ENCODE peak calls at places on chromosomes 3 and 15, in eight cellular contexts. M is IMR-90, U is C1 segment of cervical spinal cord, V is hepatocyte, Y is NCI-H1436, D is activated T-helper 1 cell treated with Interleukin-2 at 50 U/mL for 16 hours, R is brain microvascular endothelial cell, E is memory B cell. A is an unnamed sample.

GRCh38 chr3:107217161-107217560 is 160.1 kb upstream of the CCDC54 start:
- DNase-seq in M (peak), U (no peak), V (no peak), Y (no peak), D (no peak), R (peak), E (no peak), A (no peak)

GRCh38 chr3:4532535-4533112 is 39.5 kb downstream of the ITPR1 start:
- DNase-seq in M (no peak), U (no peak), V (no peak), Y (no peak), D (no peak), R (no peak), E (no peak), A (no peak)

GRCh38 chr15:35622641-35623340 is 76.8 kb upstream of the DPH6 start:
- DNase-seq in M (no peak), U (no peak), V (no peak), Y (no peak), D (no peak), R (no peak), E (no peak), A (no peak)

GRCh38 chr3:196499807-196500524 is 3.6 kb downstream of the RNF168 start:
- DNase-seq in M (no peak), U (no peak), V (no peak), Y (no peak), D (no peak), R (no peak), E (no peak), A (no peak)

GRCh38 chr15:74203914-74204431 is 1.4 kb upstream of the STRA6 start:
- DNase-seq in M (peak), U (no peak), V (peak), Y (peak), D (no peak), R (peak), E (no peak), A (no peak)

GRCh38 chr3:187808466-187809291 is 63.4 kb upstream of the BCL6 start:
- DNase-seq in M (no peak), U (no peak), V (peak), Y (no peak), D (no peak), R (no peak), E (no peak), A (no peak)

GRCh38 chr3:9955067-9955502 is 2.9 kb upstream of the PRRT3 start:
- DNase-seq in M (peak), U (no peak), V (no peak), Y (no peak), D (no peak), R (no peak), E (no peak), A (no peak)

GRCh38 chr3:191120447-191121304 is 78.4 kb upstream of the OSTN start:
- DNase-seq in M (no peak), U (no peak), V (no peak), Y (no peak), D (no peak), R (no peak), E (no peak), A (no peak)

GRCh38 chr3:4884901-4885300 is 94.3 kb upstream of the BHLHE40 start:
- DNase-seq in M (no peak), U (no peak), V (no peak), Y (no peak), D (no peak), R (no peak), E (no peak), A (no peak)

GRCh38 chr3:14057701-14058100 is 67.0 kb downstream of the CHCHD4 start:
- DNase-seq in M (no peak), U (no peak), V (no peak), Y (no peak), D (no peak), R (no peak), E (no peak), A (no peak)

GRCh38 chr15:48800245-48800644 is 10.6 kb downstream of the CEP152 start:
- DNase-seq in M (no peak), U (no peak), V (no peak), Y (no peak), D (no peak), R (no peak), E (no peak), A (no peak)

A was measured in left lobe of liver.